ENCODE peak calls at places on chromosomes 11 and 22, in nine cellular contexts. K, Y, A, W, E, X, S, C and M are unnamed samples.

GRCh38 chr11:45079075-45079444 is 67.4 kb upstream of the PRDM11 start:
- DNase-seq in K (no peak), Y (no peak), A (no peak), W (no peak), E (no peak), X (no peak), S (no peak), C (no peak), M (no peak)

GRCh38 chr11:1531961-1532586 is 40.0 kb downstream of the DUSP8 start:
- DNase-seq in K (no peak), Y (no peak), A (no peak), W (peak), E (no peak), X (no peak), S (no peak), C (no peak), M (peak)

GRCh38 chr22:40413873-40414272 is 43.5 kb downstream of the SGSM3 start:
- DNase-seq in K (no peak), Y (peak), A (no peak), W (no peak), E (no peak), X (no peak), S (no peak), C (no peak), M (no peak)

GRCh38 chr11:41461057-41461681 is 1.7 kb upstream of the LRRC4C start:
- DNase-seq in K (peak), Y (no peak), A (no peak), W (no peak), E (no peak), X (peak), S (no peak), C (peak), M (peak)

GRCh38 chr11:63599211-63600122 is 14.8 kb downstream of the PLAAT3 start:
- DNase-seq in K (no peak), Y (no peak), A (no peak), W (no peak), E (peak), X (no peak), S (no peak), C (peak), M (no peak)

GRCh38 chr11:10998674-10999073 is 140.8 kb upstream of the ZBED5 start:
- DNase-seq in K (no peak), Y (no peak), A (no peak), W (no peak), E (no peak), X (no peak), S (no peak), C (no peak), M (no peak)

GRCh38 chr11:123474994-123475393 is 44.9 kb downstream of the GRAMD1B start:
- DNase-seq in K (no peak), Y (no peak), A (no peak), W (no peak), E (no peak), X (no peak), S (no peak), C (peak), M (peak)

GRCh38 chr11:130001491-130002351 is 914 bp downstream of the PRDM10 start:
- DNase-seq in K (peak), Y (peak), A (no peak), W (peak), E (peak), X (peak), S (peak), C (peak), M (peak)

GRCh38 chr11:85438328-85438727 is 188.8 kb downstream of the DLG2 start:
- DNase-seq in K (no peak), Y (no peak), A (no peak), W (no peak), E (no peak), X (no peak), S (no peak), C (no peak), M (no peak)

GRCh38 chr22:37295213-37295886 is 13.0 kb downstream of the CYTH4 start:
- DNase-seq in K (no peak), Y (no peak), A (no peak), W (no peak), E (no peak), X (no peak), S (no peak), C (no peak), M (no peak)

GRCh38 chr22:31800065-31800464 is 46.2 kb downstream of the DEPDC5 start:
- DNase-seq in K (no peak), Y (no peak), A (no peak), W (no peak), E (no peak), X (no peak), S (peak), C (no peak), M (no peak)

GRCh38 chr11:10618490-10618889 is 50.0 kb upstream of the LYVE1 start:
- DNase-seq in K (no peak), Y (no peak), A (no peak), W (no peak), E (no peak), X (no peak), S (no peak), C (no peak), M (no peak)

GRCh38 chr11:57230797-57231538 is 6.1 kb downstream of the APLNR start:
- DNase-seq in K (no peak), Y (no peak), A (no peak), W (peak), E (no peak), X (no peak), S (no peak), C (no peak), M (no peak)

GRCh38 chr11:95293116-95293515 is 62.1 kb upstream of the SESN3 start:
- DNase-seq in K (no peak), Y (no peak), A (no peak), W (no peak), E (no peak), X (no peak), S (no peak), C (no peak), M (no peak)

GRCh38 chr11:103870821-103871309 is 165.6 kb upstream of the DDI1 start:
- DNase-seq in K (no peak), Y (peak), A (no peak), W (peak), E (no peak), X (no peak), S (no peak), C (peak), M (no peak)

GRCh38 chr11:84452211-84452610 is 1166.0 kb upstream of the CCDC90B start:
- DNase-seq in K (no peak), Y (no peak), A (no peak), W (no peak), E (no peak), X (no peak), S (no peak), C (no peak), M (no peak)

GRCh38 chr11:19853016-19853415 is 140.4 kb downstream of the NAV2 start:
- DNase-seq in K (no peak), Y (no peak), A (no peak), W (no peak), E (no peak), X (no peak), S (no peak), C (no peak), M (no peak)

GRCh38 chr11:75868990-75869389 is 54.0 kb downstream of the UVRAG start:
- DNase-seq in K (no peak), Y (no peak), A (no peak), W (no peak), E (no peak), X (no peak), S (no peak), C (no peak), M (no peak)

GRCh38 chr22:46430961-46431838 is 95.7 kb downstream of the TRMU start:
- DNase-seq in K (no peak), Y (no peak), A (no peak), W (no peak), E (no peak), X (no peak), S (no peak), C (no peak), M (no peak)

GRCh38 chr22:39574779-39575551 is 4.4 kb downstream of the CACNA1I start:
- DNase-seq in K (peak), Y (no peak), A (no peak), W (no peak), E (no peak), X (no peak), S (peak), C (peak), M (no peak)

GRCh38 chr22:29786026-29786425 is 18.9 kb downstream of the UQCR10 start:
- DNase-seq in K (no peak), Y (no peak), A (no peak), W (no peak), E (no peak), X (no peak), S (no peak), C (no peak), M (no peak)

GRCh38 chr11:22930816-22931594 is 70.7 kb upstream of the CCDC179 start:
- DNase-seq in K (no peak), Y (no peak), A (no peak), W (no peak), E (no peak), X (no peak), S (no peak), C (no peak), M (no peak)

GRCh38 chr11:44899959-44900358 is 50.7 kb downstream of the TP53I11 start:
- DNase-seq in K (peak), Y (no peak), A (no peak), W (no peak), E (no peak), X (no peak), S (peak), C (peak), M (no peak)

GRCh38 chr22:20324139-20324516 is 4.3 kb upstream of the DGCR6L start:
- DNase-seq in K (peak), Y (no peak), A (no peak), W (no peak), E (peak), X (no peak), S (no peak), C (no peak), M (no peak)

GRCh38 chr11:292211-293121 is 3.5 kb downstream of the PGGHG start:
- DNase-seq in K (no peak), Y (peak), A (no peak), W (peak), E (no peak), X (no peak), S (no peak), C (no peak), M (no peak)

GRCh38 chr11:113373306-113373705 is 14.3 kb upstream of the ANKK1 start:
- DNase-seq in K (no peak), Y (no peak), A (no peak), W (no peak), E (no peak), X (no peak), S (no peak), C (peak), M (no peak)

GRCh38 chr22:22926359-22927195 is 39.0 kb downstream of the IGLL5 start:
- DNase-seq in K (no peak), Y (no peak), A (no peak), W (no peak), E (no peak), X (no peak), S (no peak), C (no peak), M (no peak)

GRCh38 chr11:34926101-34926830 is 9.8 kb downstream of the PDHX start:
- DNase-seq in K (peak), Y (no peak), A (no peak), W (no peak), E (no peak), X (peak), S (peak), C (peak), M (peak)

GRCh38 chr22:50267591-50268390 is 2.4 kb downstream of the MAPK11 start:
- DNase-seq in K (peak), Y (peak), A (no peak), W (peak), E (peak), X (no peak), S (no peak), C (peak), M (peak)

GRCh38 chr22:29208879-29209623 is 3.4 kb downstream of the EMID1 start:
- DNase-seq in K (no peak), Y (no peak), A (no peak), W (peak), E (no peak), X (no peak), S (no peak), C (no peak), M (no peak)

GRCh38 chr11:17763703-17764102 is 29.1 kb downstream of the KCNC1 start:
- DNase-seq in K (no peak), Y (no peak), A (no peak), W (peak), E (no peak), X (no peak), S (no peak), C (no peak), M (no peak)

GRCh38 chr22:41092847-41093371 is 517 bp downstream of the EP300 start:
- DNase-seq in K (peak), Y (peak), A (no peak), W (peak), E (no peak), X (peak), S (peak), C (peak), M (peak)

GRCh38 chr11:2988996-2989395 is 3.1 kb downstream of the NAP1L4 start:
- DNase-seq in K (no peak), Y (no peak), A (no peak), W (no peak), E (no peak), X (no peak), S (no peak), C (no peak), M (no peak)

GRCh38 chr11:124865902-124866851 is 945 bp downstream of the ROBO3 start:
- DNase-seq in K (peak), Y (no peak), A (peak), W (peak), E (no peak), X (peak), S (peak), C (peak), M (peak)

GRCh38 chr11:31240340-31240904 is 129.1 kb downstream of the DCDC1 start:
- DNase-seq in K (peak), Y (no peak), A (peak), W (no peak), E (no peak), X (peak), S (peak), C (peak), M (peak)

GRCh38 chr11:11157201-11157600 is 195.8 kb downstream of the CSNK2A3 start:
- DNase-seq in K (peak), Y (no peak), A (no peak), W (peak), E (no peak), X (peak), S (peak), C (peak), M (no peak)

GRCh38 chr11:117950320-117950719 is 21.1 kb upstream of the TMPRSS13 start:
- DNase-seq in K (peak), Y (no peak), A (no peak), W (no peak), E (no peak), X (no peak), S (no peak), C (no peak), M (no peak)